ENCODE peak calls at places on chromosomes 1 and 21, in six cellular contexts. Q is GM12865; K is ELR; H is pancreas; O is activated gamma-delta T cell; G is activated naive CD4-positive, alpha-beta T cell. M is an unnamed sample.

GRCh38 chr1:185720633-185721272 is 13.4 kb upstream of the HMCN1 start:
- DNase-seq in Q (peak), K (peak), H (no peak), O (no peak), G (no peak), M (no peak)

GRCh38 chr1:40257313-40257687 is 736 bp upstream of the ZMPSTE24 start:
- DNase-seq in Q (no peak), K (no peak), H (no peak), O (no peak), G (no peak), M (no peak)

GRCh38 chr21:17045214-17045835 is 467.5 kb upstream of the CXADR start:
- DNase-seq in Q (peak), K (peak), H (no peak), O (no peak), G (no peak), M (no peak)

GRCh38 chr1:151479462-151479861 is 20.2 kb upstream of the POGZ start:
- DNase-seq in Q (no peak), K (no peak), H (no peak), O (no peak), G (no peak), M (no peak)

GRCh38 chr1:188642585-188643168 is 1813.9 kb downstream of the PLA2G4A start:
- DNase-seq in Q (no peak), K (no peak), H (no peak), O (no peak), G (no peak), M (peak)

GRCh38 chr1:114154963-114155322 is 1.3 kb upstream of the SYT6 start:
- DNase-seq in Q (no peak), K (peak), H (peak), O (no peak), G (no peak), M (no peak)

GRCh38 chr1:147115496-147115895 is 56.8 kb downstream of the PRKAB2 start:
- DNase-seq in Q (no peak), K (no peak), H (no peak), O (no peak), G (no peak), M (no peak)

GRCh38 chr1:235205687-235206086 is 44.6 kb upstream of the RBM34 start:
- DNase-seq in Q (no peak), K (no peak), H (no peak), O (no peak), G (no peak), M (no peak)

GRCh38 chr1:33152685-33153432 is 29.0 kb downstream of the TRIM62 start:
- DNase-seq in Q (peak), K (no peak), H (no peak), O (no peak), G (no peak), M (no peak)

GRCh38 chr1:115545791-115546733 is 95.7 kb upstream of the VANGL1 start:
- DNase-seq in Q (peak), K (peak), H (peak), O (no peak), G (no peak), M (no peak)

GRCh38 chr1:25912076-25912831 is 6.0 kb upstream of the STMN1 start:
- DNase-seq in Q (no peak), K (peak), H (no peak), O (no peak), G (no peak), M (no peak)

GRCh38 chr21:37294674-37295073 is 27.5 kb upstream of the VPS26C start:
- DNase-seq in Q (no peak), K (no peak), H (no peak), O (no peak), G (no peak), M (no peak)

GRCh38 chr1:3814771-3815561 is 18.7 kb upstream of the LRRC47 start:
- DNase-seq in Q (no peak), K (no peak), H (no peak), O (no peak), G (no peak), M (no peak)

GRCh38 chr1:171984850-171985485 is 143.7 kb downstream of the DNM3 start:
- DNase-seq in Q (peak), K (peak), H (no peak), O (no peak), G (no peak), M (no peak)

GRCh38 chr1:235954306-235955283 is 87.9 kb upstream of the LYST start:
- DNase-seq in Q (peak), K (peak), H (no peak), O (peak), G (no peak), M (peak)

GRCh38 chr1:73034255-73034654 is 751.9 kb upstream of the NEGR1 start:
- DNase-seq in Q (no peak), K (no peak), H (no peak), O (no peak), G (no peak), M (no peak)

GRCh38 chr1:246782120-246782900 is 58.1 kb downstream of the SCCPDH start:
- DNase-seq in Q (no peak), K (peak), H (no peak), O (no peak), G (no peak), M (no peak)

GRCh38 chr1:25820247-25821111 is 725 bp downstream of the MTFR1L start:
- DNase-seq in Q (peak), K (peak), H (peak), O (peak), G (no peak), M (no peak)

GRCh38 chr1:65066766-65067490 is 81.1 kb upstream of the AK4 start:
- DNase-seq in Q (peak), K (peak), H (peak), O (peak), G (peak), M (peak)

GRCh38 chr1:228646717-228647522 is 88.4 kb upstream of the RHOU start:
- DNase-seq in Q (peak), K (peak), H (peak), O (no peak), G (no peak), M (no peak)

GRCh38 chr1:180165096-180165495 is 10.4 kb downstream of the QSOX1 start:
- DNase-seq in Q (no peak), K (no peak), H (no peak), O (no peak), G (no peak), M (no peak)

GRCh38 chr21:43283136-43283924 is 114.5 kb downstream of the CRYAA start:
- DNase-seq in Q (no peak), K (no peak), H (no peak), O (no peak), G (no peak), M (no peak)

GRCh38 chr1:3135746-3136455 is 66.9 kb downstream of the PRDM16 start:
- DNase-seq in Q (no peak), K (no peak), H (no peak), O (no peak), G (no peak), M (no peak)

GRCh38 chr1:15218287-15219279 is 28.4 kb upstream of the FHAD1 start:
- DNase-seq in Q (peak), K (peak), H (no peak), O (no peak), G (no peak), M (peak)

GRCh38 chr1:216422821-216423529 is at the start of gene USH2A:
- DNase-seq in Q (no peak), K (no peak), H (peak), O (no peak), G (no peak), M (no peak)

GRCh38 chr1:24339996-24340395 is 20.8 kb downstream of the GRHL3 start:
- DNase-seq in Q (no peak), K (no peak), H (no peak), O (no peak), G (no peak), M (no peak)

GRCh38 chr21:41545500-41546359 is 37.8 kb upstream of the TMPRSS2 start:
- DNase-seq in Q (peak), K (no peak), H (no peak), O (no peak), G (no peak), M (no peak)

GRCh38 chr1:151311589-151312331 is 15.5 kb downstream of the PI4KB start:
- DNase-seq in Q (peak), K (peak), H (peak), O (no peak), G (peak), M (peak)

GRCh38 chr1:218904401-218904800 is 269.3 kb upstream of the LYPLAL1 start:
- DNase-seq in Q (no peak), K (no peak), H (no peak), O (no peak), G (no peak), M (no peak)

M was measured in lung.